ENCODE peak calls at places on chromosomes 3 and 15, in five cellular contexts. One of them, this sample, is unnamed.

GRCh38 chr15:38636597-38636996 is 72.0 kb upstream of the RASGRP1 start:
- DNase-seq in astrocyte of the spinal cord: no peak
- DNase-seq in nephron progenitor cell: no peak
- DNase-seq in mesothelial cell of epicardium: no peak
- DNase-seq in AG10803: no peak
- DNase-seq in this sample: no peak

GRCh38 chr3:197583371-197583770 is 27.6 kb upstream of the BDH1 start:
- DNase-seq in astrocyte of the spinal cord: no peak
- DNase-seq in nephron progenitor cell: no peak
- DNase-seq in mesothelial cell of epicardium: no peak
- DNase-seq in AG10803: no peak
- DNase-seq in this sample: no peak

GRCh38 chr3:46701211-46701939 is at the start of gene TMIE:
- DNase-seq in astrocyte of the spinal cord: no peak
- DNase-seq in nephron progenitor cell: peak; percentile 59
- DNase-seq in mesothelial cell of epicardium: no peak
- DNase-seq in AG10803: no peak
- DNase-seq in this sample: no peak

GRCh38 chr3:39178553-39178952 is 13.8 kb downstream of the XIRP1 start:
- DNase-seq in astrocyte of the spinal cord: peak; percentile 46
- DNase-seq in nephron progenitor cell: no peak
- DNase-seq in mesothelial cell of epicardium: no peak
- DNase-seq in AG10803: peak; percentile 42
- DNase-seq in this sample: no peak

GRCh38 chr3:44529927-44530326 is 25.1 kb upstream of the ZKSCAN7 start:
- DNase-seq in astrocyte of the spinal cord: no peak
- DNase-seq in nephron progenitor cell: no peak
- DNase-seq in mesothelial cell of epicardium: no peak
- DNase-seq in AG10803: peak; percentile 17
- DNase-seq in this sample: no peak

GRCh38 chr15:68466876-68467275 is 34.9 kb upstream of the ITGA11 start:
- DNase-seq in astrocyte of the spinal cord: no peak
- DNase-seq in nephron progenitor cell: no peak
- DNase-seq in mesothelial cell of epicardium: no peak
- DNase-seq in AG10803: no peak
- DNase-seq in this sample: no peak

GRCh38 chr3:17021614-17022013 is 136.9 kb downstream of the PLCL2 start:
- DNase-seq in astrocyte of the spinal cord: no peak
- DNase-seq in nephron progenitor cell: no peak
- DNase-seq in mesothelial cell of epicardium: no peak
- DNase-seq in AG10803: no peak
- DNase-seq in this sample: no peak

GRCh38 chr15:98503970-98504369 is 144.4 kb upstream of the IGF1R start:
- DNase-seq in astrocyte of the spinal cord: no peak
- DNase-seq in nephron progenitor cell: no peak
- DNase-seq in mesothelial cell of epicardium: no peak
- DNase-seq in AG10803: peak; percentile 96
- DNase-seq in this sample: no peak

GRCh38 chr3:122091602-122092006 is 36.4 kb downstream of the CD86 start:
- DNase-seq in astrocyte of the spinal cord: no peak
- DNase-seq in nephron progenitor cell: no peak
- DNase-seq in mesothelial cell of epicardium: no peak
- DNase-seq in AG10803: no peak
- DNase-seq in this sample: no peak

GRCh38 chr3:8871306-8871705 is 92.0 kb downstream of the RAD18 start:
- DNase-seq in astrocyte of the spinal cord: no peak
- DNase-seq in nephron progenitor cell: no peak
- DNase-seq in mesothelial cell of epicardium: no peak
- DNase-seq in AG10803: no peak
- DNase-seq in this sample: no peak

GRCh38 chr3:14203521-14204079 is 25.0 kb downstream of the LSM3 start:
- DNase-seq in astrocyte of the spinal cord: peak; percentile 81
- DNase-seq in nephron progenitor cell: peak; percentile 66
- DNase-seq in mesothelial cell of epicardium: no peak
- DNase-seq in AG10803: peak; percentile 87
- DNase-seq in this sample: no peak

GRCh38 chr3:48002787-48003186 is 13.4 kb downstream of the MAP4 start:
- DNase-seq in astrocyte of the spinal cord: no peak
- DNase-seq in nephron progenitor cell: no peak
- DNase-seq in mesothelial cell of epicardium: no peak
- DNase-seq in AG10803: no peak
- DNase-seq in this sample: no peak

GRCh38 chr3:194091141-194091540 is 44.8 kb upstream of the HES1 start:
- DNase-seq in astrocyte of the spinal cord: peak; percentile 78
- DNase-seq in nephron progenitor cell: no peak
- DNase-seq in mesothelial cell of epicardium: no peak
- DNase-seq in AG10803: peak; percentile 66
- DNase-seq in this sample: no peak

GRCh38 chr3:190533511-190534282 is 19.8 kb downstream of the IL1RAP start:
- DNase-seq in astrocyte of the spinal cord: peak; percentile 96
- DNase-seq in nephron progenitor cell: no peak
- DNase-seq in mesothelial cell of epicardium: no peak
- DNase-seq in AG10803: peak; percentile 100
- DNase-seq in this sample: no peak

GRCh38 chr3:196156160-196156559 is 55.0 kb downstream of the ZDHHC19 start:
- DNase-seq in astrocyte of the spinal cord: no peak
- DNase-seq in nephron progenitor cell: no peak
- DNase-seq in mesothelial cell of epicardium: no peak
- DNase-seq in AG10803: no peak
- DNase-seq in this sample: no peak

GRCh38 chr3:174675426-174675825 is 183.7 kb upstream of the NAALADL2 start:
- DNase-seq in astrocyte of the spinal cord: no peak
- DNase-seq in nephron progenitor cell: no peak
- DNase-seq in mesothelial cell of epicardium: no peak
- DNase-seq in AG10803: no peak
- DNase-seq in this sample: no peak

GRCh38 chr15:40441736-40442531 is 1.2 kb downstream of the BAHD1 start:
- DNase-seq in astrocyte of the spinal cord: no peak
- DNase-seq in nephron progenitor cell: peak; percentile 65
- DNase-seq in mesothelial cell of epicardium: no peak
- DNase-seq in AG10803: no peak
- DNase-seq in this sample: peak; percentile 37

GRCh38 chr3:94272030-94272429 is 209.2 kb downstream of the NSUN3 start:
- DNase-seq in astrocyte of the spinal cord: peak; percentile 2
- DNase-seq in nephron progenitor cell: no peak
- DNase-seq in mesothelial cell of epicardium: no peak
- DNase-seq in AG10803: no peak
- DNase-seq in this sample: no peak

GRCh38 chr3:126338796-126339241 is 18.4 kb downstream of the KLF15 start:
- DNase-seq in astrocyte of the spinal cord: no peak
- DNase-seq in nephron progenitor cell: no peak
- DNase-seq in mesothelial cell of epicardium: peak; percentile 12
- DNase-seq in AG10803: no peak
- DNase-seq in this sample: peak; percentile 4

GRCh38 chr15:84992157-84992940 is 10.7 kb downstream of the PDE8A start:
- DNase-seq in astrocyte of the spinal cord: peak; percentile 77
- DNase-seq in nephron progenitor cell: no peak
- DNase-seq in mesothelial cell of epicardium: no peak
- DNase-seq in AG10803: peak; percentile 53
- DNase-seq in this sample: no peak

GRCh38 chr15:66901336-66902100 is 163.9 kb upstream of the SMAD3 start:
- DNase-seq in astrocyte of the spinal cord: peak; percentile 43
- DNase-seq in nephron progenitor cell: no peak
- DNase-seq in mesothelial cell of epicardium: no peak
- DNase-seq in AG10803: peak; percentile 61
- DNase-seq in this sample: no peak

GRCh38 chr3:117656391-117656790 is 946.8 kb downstream of the TUSC7 start:
- DNase-seq in astrocyte of the spinal cord: no peak
- DNase-seq in nephron progenitor cell: no peak
- DNase-seq in mesothelial cell of epicardium: no peak
- DNase-seq in AG10803: peak; percentile 22
- DNase-seq in this sample: no peak

GRCh38 chr3:158700559-158700958 is 28.1 kb upstream of the LXN start:
- DNase-seq in astrocyte of the spinal cord: no peak
- DNase-seq in nephron progenitor cell: no peak
- DNase-seq in mesothelial cell of epicardium: no peak
- DNase-seq in AG10803: no peak
- DNase-seq in this sample: no peak
- TF ChIP-seq CTCF in astrocyte of the spinal cord: no peak
- TF ChIP-seq CTCF in nephron progenitor cell: no peak
- TF ChIP-seq CTCF in mesothelial cell of epicardium: no peak
- TF ChIP-seq CTCF in AG10803: no peak
- TF ChIP-seq CTCF in this sample: no peak

GRCh38 chr3:4797201-4797600 is 182.0 kb upstream of the BHLHE40 start:
- DNase-seq in astrocyte of the spinal cord: peak; percentile 32
- DNase-seq in nephron progenitor cell: no peak
- DNase-seq in mesothelial cell of epicardium: no peak
- DNase-seq in AG10803: no peak
- DNase-seq in this sample: no peak

GRCh38 chr3:4799266-4800256 is 179.7 kb upstream of the BHLHE40 start:
- DNase-seq in astrocyte of the spinal cord: no peak
- DNase-seq in nephron progenitor cell: no peak
- DNase-seq in mesothelial cell of epicardium: no peak
- DNase-seq in AG10803: no peak
- DNase-seq in this sample: no peak

GRCh38 chr3:4802903-4803302 is 176.3 kb upstream of the BHLHE40 start:
- DNase-seq in astrocyte of the spinal cord: no peak
- DNase-seq in nephron progenitor cell: no peak
- DNase-seq in mesothelial cell of epicardium: no peak
- DNase-seq in AG10803: no peak
- DNase-seq in this sample: no peak

GRCh38 chr3:4801924-4802323 is 177.3 kb upstream of the BHLHE40 start:
- DNase-seq in astrocyte of the spinal cord: no peak
- DNase-seq in nephron progenitor cell: no peak
- DNase-seq in mesothelial cell of epicardium: no peak
- DNase-seq in AG10803: no peak
- DNase-seq in this sample: no peak

DNA sequence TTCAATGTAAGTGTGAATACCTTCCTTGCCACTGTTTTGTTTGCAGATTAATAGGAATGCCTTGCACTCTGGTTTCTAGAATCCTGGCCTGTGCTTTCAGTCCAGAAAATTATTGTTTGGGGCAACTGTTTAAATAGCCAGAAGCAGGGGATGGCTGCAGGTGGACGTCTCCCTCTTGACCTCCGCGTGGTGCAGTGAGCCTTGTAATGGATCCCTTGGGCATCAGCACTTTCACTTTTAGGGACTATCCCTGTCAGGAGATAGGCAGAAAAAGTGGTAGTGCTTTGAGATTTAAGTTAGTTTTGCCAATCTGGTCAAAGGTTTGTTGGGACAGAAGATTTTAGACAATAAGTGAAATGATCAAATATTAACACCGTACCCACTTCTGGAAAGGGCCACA is 178.6 kb upstream of the BHLHE40 start:
- DNase-seq in astrocyte of the spinal cord: no peak
- DNase-seq in nephron progenitor cell: no peak
- DNase-seq in mesothelial cell of epicardium: no peak
- DNase-seq in AG10803: no peak
- DNase-seq in this sample: no peak
- TF ChIP-seq CTCF in astrocyte of the spinal cord: no peak
- TF ChIP-seq CTCF in nephron progenitor cell: no peak
- TF ChIP-seq CTCF in mesothelial cell of epicardium: no peak
- TF ChIP-seq CTCF in AG10803: no peak
- TF ChIP-seq CTCF in this sample: no peak

GRCh38 chr3:113261996-113262665 is 50.8 kb downstream of the BOC start:
- DNase-seq in astrocyte of the spinal cord: peak; percentile 45
- DNase-seq in nephron progenitor cell: no peak
- DNase-seq in mesothelial cell of epicardium: no peak
- DNase-seq in AG10803: peak; percentile 88
- DNase-seq in this sample: no peak

GRCh38 chr3:113260980-113261920 is 49.9 kb downstream of the BOC start:
- DNase-seq in astrocyte of the spinal cord: no peak
- DNase-seq in nephron progenitor cell: no peak
- DNase-seq in mesothelial cell of epicardium: no peak
- DNase-seq in AG10803: peak; percentile 84
- DNase-seq in this sample: no peak

GRCh38 chr3:113255854-113256615 is 44.7 kb downstream of the BOC start:
- DNase-seq in astrocyte of the spinal cord: no peak
- DNase-seq in nephron progenitor cell: no peak
- DNase-seq in mesothelial cell of epicardium: no peak
- DNase-seq in AG10803: no peak
- DNase-seq in this sample: no peak

GRCh38 chr3:113255100-113255853 is 43.9 kb downstream of the BOC start:
- DNase-seq in astrocyte of the spinal cord: no peak
- DNase-seq in nephron progenitor cell: no peak
- DNase-seq in mesothelial cell of epicardium: no peak
- DNase-seq in AG10803: no peak
- DNase-seq in this sample: no peak

GRCh38 chr3:113258311-113258710 is 47.0 kb downstream of the BOC start:
- DNase-seq in astrocyte of the spinal cord: no peak
- DNase-seq in nephron progenitor cell: no peak
- DNase-seq in mesothelial cell of epicardium: no peak
- DNase-seq in AG10803: peak; percentile 50
- DNase-seq in this sample: no peak
- TF ChIP-seq CTCF in astrocyte of the spinal cord: peak; percentile 28
- TF ChIP-seq CTCF in nephron progenitor cell: no peak
- TF ChIP-seq CTCF in mesothelial cell of epicardium: no peak
- TF ChIP-seq CTCF in AG10803: peak; percentile 56
- TF ChIP-seq CTCF in this sample: no peak

DNA sequence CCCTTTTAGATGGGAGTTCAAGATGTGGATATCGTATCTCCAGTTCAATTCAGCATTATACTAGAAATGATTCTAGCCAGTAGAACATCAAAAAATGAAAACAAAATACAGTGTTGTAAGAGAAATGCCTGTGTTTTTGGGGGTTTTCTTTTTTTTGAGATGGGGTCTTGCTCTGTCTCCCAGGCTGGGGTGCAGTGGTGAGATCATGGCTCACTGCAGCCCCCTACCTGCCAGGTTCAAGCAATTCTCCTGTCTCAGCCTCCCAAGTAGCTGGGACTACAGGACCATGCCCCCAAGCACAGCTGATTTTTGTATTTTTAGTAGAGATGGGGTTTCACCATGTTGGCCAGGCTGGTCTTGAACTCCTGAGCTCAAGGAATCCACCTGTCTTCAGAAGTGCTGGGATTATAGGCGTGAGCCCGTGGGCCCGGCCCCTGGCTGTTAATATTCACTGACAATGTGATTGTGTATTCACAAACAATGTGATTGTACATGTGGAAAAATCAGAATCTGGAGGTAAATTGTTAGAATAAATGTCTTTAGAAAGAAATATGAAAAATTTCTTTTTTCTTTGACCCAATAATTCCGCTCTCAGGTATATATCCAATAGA is 59.0 kb downstream of the ARIH1 start:
- DNase-seq in astrocyte of the spinal cord: no peak
- DNase-seq in nephron progenitor cell: no peak
- DNase-seq in mesothelial cell of epicardium: no peak
- DNase-seq in AG10803: no peak
- DNase-seq in this sample: no peak
- TF ChIP-seq CTCF in astrocyte of the spinal cord: peak; percentile 46
- TF ChIP-seq CTCF in nephron progenitor cell: no peak
- TF ChIP-seq CTCF in mesothelial cell of epicardium: no peak
- TF ChIP-seq CTCF in AG10803: peak; percentile 21
- TF ChIP-seq CTCF in this sample: no peak

This sample was measured in activated B cell treated with CpG ODN at 0.5 μM for 24 hours.